ENCODE peak calls at places on chromosome X, in ten cellular contexts. G is CD4-positive, alpha-beta T cell; E is naive thymus-derived CD4-positive, alpha-beta T cell; N is AG04450; K is tibial nerve; B is tibial artery; Q is left ventricle myocardium inferior; M is A673; L is endothelial cell of umbilical vein; O is CD8-positive, alpha-beta T cell. U is an unnamed sample.

GRCh38 chrX:21963736-21964135 is 23.2 kb downstream of the SMS start:
- DNase-seq in N (no peak), K (no peak), Q (no peak), B (no peak), L (no peak), G (no peak), M (no peak), O (no peak), E (no peak), U (no peak)

GRCh38 chrX:48558270-48558669 is 16.0 kb upstream of the RBM3 start:
- DNase-seq in L (peak; percentile 53), E (no peak), K (no peak), G (no peak), B (no peak), M (no peak), O (no peak), N (peak; percentile 27), Q (no peak), U (no peak)

GRCh38 chrX:151966236-151966635 is 8.2 kb downstream of the GABRE start:
- DNase-seq in E (no peak), M (no peak), B (no peak), N (no peak), L (no peak), O (no peak), K (no peak), G (no peak), Q (no peak), U (no peak)

GRCh38 chrX:13220916-13221315 is 98.9 kb downstream of the ATXN3L start:
- DNase-seq in K (no peak), N (peak; percentile 48), L (peak; percentile 21), Q (no peak), O (no peak), M (no peak), G (no peak), E (no peak), B (no peak), U (no peak)

GRCh38 chrX:45714864-45715263 is 514.2 kb upstream of the DIPK2B start:
- DNase-seq in O (no peak), E (no peak), M (peak; percentile 55), B (no peak), N (no peak), K (no peak), Q (no peak), G (no peak), L (peak; percentile 81), U (no peak)

GRCh38 chrX:17377047-17377692 is 2.2 kb downstream of the NHS start:
- DNase-seq in E (no peak), G (no peak), K (peak; percentile 16), L (peak; percentile 1), B (peak; percentile 81), Q (peak; percentile 17), N (no peak), O (no peak), M (no peak), U (peak; percentile 61)

GRCh38 chrX:119391279-119391678 is 7.9 kb upstream of the SLC25A43 start:
- DNase-seq in N (no peak), K (no peak), G (no peak), E (no peak), O (no peak), M (peak; percentile 12), Q (no peak), L (peak; percentile 34), B (no peak), U (no peak)

GRCh38 chrX:103774070-103774642 is 2.5 kb upstream of the PLP1 start:
- DNase-seq in Q (no peak), G (no peak), M (peak; percentile 28), K (no peak), L (peak; percentile 40), B (no peak), O (no peak), N (no peak), E (no peak), U (no peak)

GRCh38 chrX:70454441-70455365 is 10.1 kb downstream of the DLG3 start:
- DNase-seq in L (peak; percentile 49), N (no peak), E (peak; percentile 51), O (peak; percentile 34), G (peak; percentile 47), K (peak; percentile 57), B (peak; percentile 78), Q (peak; percentile 71), M (peak; percentile 87), U (peak; percentile 89)

GRCh38 chrX:41518127-41518840 is 71.1 kb downstream of the NYX start:
- DNase-seq in M (no peak), N (no peak), E (no peak), L (no peak), O (no peak), G (no peak), K (no peak), B (no peak), Q (no peak), U (no peak)

GRCh38 chrX:65745427-65745826 is 78.0 kb downstream of the MSN start:
- DNase-seq in N (no peak), E (peak; percentile 25), Q (no peak), L (no peak), K (no peak), M (no peak), G (no peak), O (no peak), B (no peak), U (no peak)

GRCh38 chrX:64570204-64570603 is 175.0 kb upstream of the MTMR8 start:
- DNase-seq in K (no peak), G (no peak), Q (no peak), L (no peak), M (no peak), B (no peak), E (no peak), N (no peak), O (no peak), U (no peak)

GRCh38 chrX:17597836-17598434 is 139.4 kb upstream of the SCML1 start:
- DNase-seq in G (no peak), B (peak; percentile 92), E (no peak), Q (peak; percentile 77), N (no peak), K (peak; percentile 77), O (no peak), L (peak; percentile 63), M (peak; percentile 4), U (peak; percentile 76)

GRCh38 chrX:7925867-7926472 is 1.2 kb downstream of the PNPLA4 start:
- DNase-seq in K (peak; percentile 25), M (peak; percentile 83), G (peak; percentile 49), N (peak; percentile 18), Q (peak; percentile 28), O (peak; percentile 23), E (peak; percentile 74), B (no peak), L (peak; percentile 51), U (peak; percentile 86)

GRCh38 chrX:150158554-150159332 is 204.4 kb upstream of the MAMLD1 start:
- DNase-seq in K (no peak), L (no peak), M (no peak), N (no peak), O (no peak), E (no peak), G (no peak), Q (no peak), B (no peak), U (no peak)
- H3K27ac ChIP-seq in K (no peak overlapping the region), L (no peak overlapping the region), M (no peak overlapping the region), N (no peak overlapping the region), O (no peak overlapping the region), E (no peak overlapping the region), G (no peak overlapping the region), Q (no peak overlapping the region), B (no peak overlapping the region), U (no peak overlapping the region)

GRCh38 chrX:94053575-94053974 is 379.6 kb downstream of the FAM133A start:
- DNase-seq in E (no peak), B (no peak), K (no peak), L (no peak), N (no peak), G (no peak), M (no peak), O (no peak), Q (no peak), U (no peak)

GRCh38 chrX:94058728-94059382 is 384.8 kb downstream of the FAM133A start:
- DNase-seq in M (peak; percentile 22), E (no peak), Q (no peak), G (no peak), K (no peak), N (no peak), B (no peak), L (no peak), O (no peak), U (peak; percentile 50)

GRCh38 chrX:94051926-94052325 is 377.9 kb downstream of the FAM133A start:
- DNase-seq in M (no peak), B (no peak), G (no peak), N (no peak), E (no peak), O (no peak), K (no peak), Q (no peak), L (no peak), U (no peak)

DNA sequence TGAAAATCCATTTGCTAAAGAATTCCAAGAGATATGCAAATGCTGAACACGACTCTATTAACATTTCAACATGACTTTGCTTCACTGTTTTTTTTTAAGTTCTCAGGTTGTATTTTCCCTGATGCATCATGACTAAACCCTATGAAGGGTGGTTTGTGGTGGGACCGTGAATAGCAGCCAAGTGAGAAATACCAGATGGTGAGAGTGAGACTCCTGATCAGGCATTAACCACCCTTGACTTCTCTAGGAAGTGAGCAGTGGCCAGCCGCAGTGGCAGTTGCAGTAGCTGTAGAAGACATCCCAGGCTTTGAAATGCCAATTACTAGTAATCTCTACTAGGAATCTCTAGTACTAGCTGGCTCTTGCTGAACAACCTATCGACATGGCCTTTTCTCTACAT is 383.4 kb downstream of the FAM133A start:
- DNase-seq in M (no peak), N (no peak), L (no peak), O (no peak), K (no peak), B (no peak), G (no peak), Q (no peak), E (no peak), U (no peak)
- H3K27ac ChIP-seq in M (no peak overlapping the region), N (no peak overlapping the region), L (no peak overlapping the region), O (no peak overlapping the region), K (no peak overlapping the region), B (no peak overlapping the region), G (no peak overlapping the region), Q (no peak overlapping the region), E (no peak overlapping the region), U (no peak overlapping the region)

GRCh38 chrX:2705036-2705435 is 13.9 kb downstream of the CD99 start:
- DNase-seq in O (no peak), K (peak; percentile 43), M (no peak), N (no peak), B (no peak), E (no peak), L (peak; percentile 65), Q (peak; percentile 61), G (no peak), U (peak; percentile 21)
- H3K27ac ChIP-seq in O (no peak overlapping the region), K (no peak overlapping the region), M (peak overlapping the region; percentile 92), N (no peak overlapping the region), B (peak overlapping the region; percentile 53), E (no peak overlapping the region), L (peak overlapping the region; percentile 73), Q (peak overlapping the region; percentile 91), G (no peak overlapping the region), U (peak overlapping the region; percentile 25)

DNA sequence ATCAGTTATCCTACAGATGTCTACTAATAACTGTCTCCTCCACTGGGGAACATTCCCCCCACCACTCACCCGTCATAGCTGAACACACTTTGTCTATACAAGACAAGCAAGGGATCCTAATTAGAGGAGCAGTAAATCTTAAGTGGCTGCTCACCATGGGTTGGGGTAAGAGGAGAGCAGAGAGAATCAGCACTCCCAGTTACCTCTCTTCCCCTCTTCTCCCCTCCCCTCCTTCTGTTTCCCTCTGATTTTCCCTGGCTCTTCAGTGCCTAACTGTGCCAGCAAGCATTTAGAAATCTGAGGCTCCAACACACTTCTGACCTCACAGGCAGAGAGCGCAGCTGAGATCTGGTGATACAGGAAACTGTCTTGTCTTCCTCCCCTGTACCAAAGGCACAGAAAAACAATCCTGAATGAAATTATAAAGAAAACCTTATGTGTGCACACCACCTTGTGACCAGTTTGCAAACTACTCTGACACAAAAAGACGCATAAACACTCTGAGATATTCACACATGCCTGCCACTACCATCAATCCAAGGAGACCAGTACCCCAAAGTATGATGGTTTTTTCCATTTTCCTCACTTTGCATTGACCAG is 82.5 kb upstream of the SMIM10 start:
- DNase-seq in K (no peak), B (no peak), Q (no peak), M (peak; percentile 42), O (no peak), L (peak; percentile 67), N (no peak), E (peak; percentile 48), G (no peak), U (no peak)
- H3K27ac ChIP-seq in K (no peak overlapping the region), B (no peak overlapping the region), Q (no peak overlapping the region), M (no peak overlapping the region), O (no peak overlapping the region), L (no peak overlapping the region), N (no peak overlapping the region), E (no peak overlapping the region), G (no peak overlapping the region), U (no peak overlapping the region)

U was measured in Peyer's patch.